ENCODE peak calls at places on chromosomes 5 and 9, in six cellular contexts. Z is nephron progenitor cell; R is mesothelial cell of epicardium; S is stomach; Y is CD4-positive, alpha-beta T cell; G is fibroblast of the aortic adventitia. P is an unnamed sample.

GRCh38 chr9:34644766-34645314 is 1.6 kb upstream of the GALT start:
- DNase-seq in R (no peak), Z (no peak), G (no peak), S (no peak), Y (no peak), P (no peak)

GRCh38 chr5:134141346-134142050 is 27.0 kb downstream of the TCF7 start:
- DNase-seq in G (no peak), Y (no peak), R (no peak), Z (no peak), S (peak; percentile 21), P (no peak)

GRCh38 chr9:127118597-127119318 is 3.7 kb downstream of the ANGPTL2 start:
- DNase-seq in R (no peak), G (no peak), Z (no peak), S (no peak), Y (no peak), P (no peak)

GRCh38 chr9:116083837-116084236 is 69.8 kb upstream of the PAPPA start:
- DNase-seq in G (no peak), S (no peak), Z (no peak), Y (no peak), R (no peak), P (no peak)

GRCh38 chr5:103224894-103225246 is 33.7 kb upstream of the MACIR start:
- DNase-seq in G (no peak), Z (no peak), Y (no peak), S (no peak), R (no peak), P (no peak)

GRCh38 chr5:148372331-148372730 is 11.4 kb upstream of the FBXO38 start:
- DNase-seq in G (no peak), S (no peak), R (no peak), Y (no peak), Z (no peak), P (no peak)

GRCh38 chr9:28053378-28053777 is 480.1 kb upstream of the C9orf72 start:
- DNase-seq in S (no peak), G (no peak), Z (no peak), R (no peak), Y (no peak), P (no peak)

GRCh38 chr5:148491793-148492184 is 108.0 kb downstream of the FBXO38 start:
- DNase-seq in Y (no peak), S (no peak), R (no peak), G (no peak), Z (no peak), P (no peak)

GRCh38 chr5:39947657-39948056 is 522.9 kb upstream of the DAB2 start:
- DNase-seq in Y (no peak), R (no peak), Z (no peak), G (peak; percentile 67), S (no peak), P (no peak)

GRCh38 chr9:134690301-134690751 is 48.7 kb downstream of the COL5A1 start:
- DNase-seq in R (no peak), Y (no peak), G (no peak), S (no peak), Z (no peak), P (no peak)

GRCh38 chr9:36597412-36598178 is 24.9 kb downstream of the MELK start:
- DNase-seq in Z (no peak), Y (no peak), S (no peak), G (peak; percentile 80), R (no peak), P (no peak)

GRCh38 chr5:135367070-135367469 is 32.0 kb downstream of the MACROH2A1 start:
- DNase-seq in R (no peak), S (no peak), G (no peak), Z (no peak), Y (no peak), P (no peak)

GRCh38 chr9:101387871-101388506 is 3.2 kb upstream of the BAAT start:
- DNase-seq in Y (no peak), Z (no peak), R (no peak), S (no peak), G (peak; percentile 58), P (no peak)

GRCh38 chr9:89810434-89810833 is 205.6 kb downstream of the GADD45G start:
- DNase-seq in Y (no peak), R (no peak), Z (no peak), S (no peak), G (no peak), P (no peak)

GRCh38 chr5:132060501-132061161 is at the start of gene IL3:
- DNase-seq in G (no peak), Y (no peak), S (no peak), R (peak; percentile 10), Z (no peak), P (no peak)

GRCh38 chr5:155530046-155530445 is 516.5 kb downstream of the KIF4B start:
- DNase-seq in G (no peak), Z (no peak), Y (no peak), R (no peak), S (no peak), P (no peak)

GRCh38 chr5:147098233-147098790 is 136.5 kb upstream of the STK32A start:
- DNase-seq in Z (peak; percentile 38), Y (no peak), R (no peak), G (peak; percentile 68), S (no peak), P (no peak)

GRCh38 chr9:106890621-106891020 is 27.7 kb downstream of the ZNF462 start:
- DNase-seq in S (no peak), Y (no peak), Z (no peak), R (no peak), G (no peak), P (no peak)

GRCh38 chr5:95881833-95882232 is 59.3 kb upstream of the GLRX start:
- DNase-seq in Y (no peak), G (no peak), Z (no peak), S (no peak), R (no peak), P (no peak)

GRCh38 chr5:127409923-127410675 is 107.3 kb upstream of the PRRC1 start:
- DNase-seq in Y (no peak), R (no peak), G (no peak), S (no peak), Z (no peak), P (no peak)

GRCh38 chr5:35372482-35372881 is 142.2 kb upstream of the PRLR start:
- DNase-seq in Y (no peak), S (no peak), Z (no peak), G (no peak), R (no peak), P (no peak)

GRCh38 chr9:105150991-105151685 is 93.3 kb upstream of the SLC44A1 start:
- DNase-seq in R (no peak), G (no peak), Y (no peak), Z (no peak), S (no peak), P (no peak)

GRCh38 chr5:2848634-2849033 is 97.2 kb upstream of the IRX2 start:
- DNase-seq in R (no peak), S (no peak), Y (no peak), Z (no peak), G (no peak), P (no peak)

GRCh38 chr9:130128782-130129424 is 43.3 kb upstream of the NCS1 start:
- DNase-seq in Y (peak; percentile 17), R (no peak), Z (no peak), S (no peak), G (peak; percentile 81), P (no peak)

GRCh38 chr9:3865373-3865772 is 339.6 kb upstream of the RFX3 start:
- DNase-seq in Y (no peak), G (peak; percentile 65), S (no peak), R (no peak), Z (no peak), P (no peak)

GRCh38 chr5:62306494-62307363 is 723 bp downstream of the KIF2A start:
- DNase-seq in Y (peak; percentile 36), R (peak; percentile 49), Z (peak; percentile 71), G (peak; percentile 34), S (peak; percentile 38), P (peak; percentile 61)

GRCh38 chr9:18459958-18460584 is 13.9 kb upstream of the ADAMTSL1 start:
- DNase-seq in Y (no peak), R (no peak), S (no peak), Z (no peak), G (peak; percentile 97), P (no peak)

GRCh38 chr5:51556833-51557232 is 173.6 kb downstream of the ISL1 start:
- DNase-seq in Y (no peak), Z (no peak), S (no peak), G (no peak), R (no peak), P (no peak)

GRCh38 chr5:176853151-176853793 is 42.9 kb downstream of the UNC5A start:
- DNase-seq in G (no peak), Y (no peak), S (no peak), R (no peak), Z (no peak), P (no peak)

GRCh38 chr5:7597058-7597457 is 201.1 kb downstream of the ADCY2 start:
- DNase-seq in S (peak; percentile 70), Y (no peak), R (no peak), Z (no peak), G (no peak), P (no peak)

GRCh38 chr5:7589800-7590199 is 193.9 kb downstream of the ADCY2 start:
- DNase-seq in R (no peak), S (no peak), G (no peak), Z (no peak), Y (no peak), P (no peak)

GRCh38 chr5:7592910-7593309 is 197.0 kb downstream of the ADCY2 start:
- DNase-seq in Y (no peak), S (no peak), G (no peak), Z (peak; percentile 41), R (no peak), P (no peak)
- TF ChIP-seq CTCF in Y (no peak), S (no peak), G (no peak), Z (peak; percentile 47), R (peak; percentile 18), P (peak; percentile 53)

GRCh38 chr5:170337055-170337454 is 39.5 kb upstream of the LCP2 start:
- DNase-seq in Y (no peak), S (no peak), R (no peak), G (no peak), Z (no peak), P (no peak)

GRCh38 chr5:170338272-170338671 is 40.7 kb upstream of the LCP2 start:
- DNase-seq in S (no peak), Z (no peak), G (no peak), R (no peak), Y (no peak), P (no peak)

GRCh38 chr5:170341545-170341944 is 44.0 kb upstream of the LCP2 start:
- DNase-seq in Y (no peak), G (no peak), Z (no peak), R (no peak), S (no peak), P (no peak)

GRCh38 chr5:170339780-170340167 is 42.2 kb upstream of the LCP2 start:
- DNase-seq in G (no peak), Z (no peak), Y (no peak), R (no peak), S (no peak), P (no peak)

GRCh38 chr5:170338933-170339779 is 41.6 kb upstream of the LCP2 start:
- DNase-seq in R (no peak), Z (no peak), S (peak; percentile 43), Y (peak; percentile 62), G (no peak), P (no peak)
- TF ChIP-seq CTCF in R (no peak), Z (no peak), S (peak; percentile 20), Y (peak; percentile 98), G (no peak), P (peak; percentile 20)

GRCh38 chr5:41722359-41722950 is 147.8 kb downstream of the OXCT1 start:
- DNase-seq in S (no peak), R (no peak), Y (no peak), G (peak; percentile 36), Z (no peak), P (no peak)
- TF ChIP-seq CTCF in S (no peak), R (no peak), Y (no peak), G (peak; percentile 22), Z (no peak), P (no peak)

GRCh38 chr5:73135429-73136276 is 15.3 kb downstream of the TMEM171 start:
- DNase-seq in Z (peak; percentile 44), G (peak; percentile 28), R (no peak), S (no peak), Y (no peak), P (no peak)
- TF ChIP-seq CTCF in Z (peak; percentile 58), G (peak; percentile 56), R (peak; percentile 52), S (peak; percentile 15), Y (peak; percentile 21), P (peak; percentile 41)

P was measured in progenitor cell of endocrine pancreas.